ENCODE peak calls at places on chromosomes 1 and 21, in eight cellular contexts. S is sigmoid colon, R is A549, O is K562, W is ovary, K is IMR-90, C is body of pancreas, X is thyroid gland. J is an unnamed sample.

GRCh38 chr21:46325073-46325912 is 1.3 kb downstream of the PCNT start:
- DNase-seq in R (peak), O (peak), C (peak), K (peak), S (peak), X (peak), W (peak), J (peak)

GRCh38 chr1:1213153-1213918 is 617 bp downstream of the TNFRSF4 start:
- DNase-seq in K (no peak), S (no peak), O (no peak), X (no peak), R (no peak), C (no peak), W (no peak), J (no peak)

GRCh38 chr1:64685942-64686341 is 58.9 kb upstream of the RAVER2 start:
- DNase-seq in C (no peak), X (no peak), W (no peak), S (no peak), R (no peak), K (no peak), O (no peak), J (no peak)

GRCh38 chr1:156504062-156504813 is 3.7 kb upstream of the MEF2D start:
- DNase-seq in R (no peak), S (no peak), K (peak), W (no peak), C (no peak), O (no peak), X (peak), J (no peak)

GRCh38 chr21:17987328-17987727 is 168.2 kb upstream of the C21orf91 start:
- DNase-seq in S (no peak), C (no peak), X (no peak), O (no peak), K (no peak), R (no peak), W (no peak), J (no peak)

GRCh38 chr1:212515329-212515760 is 82.6 kb downstream of the NENF start:
- DNase-seq in C (no peak), S (no peak), K (no peak), X (no peak), W (no peak), R (no peak), O (no peak), J (no peak)

GRCh38 chr1:72357411-72357810 is 75.1 kb upstream of the NEGR1 start:
- DNase-seq in K (peak), O (no peak), X (no peak), S (no peak), R (no peak), W (no peak), C (no peak), J (no peak)

GRCh38 chr21:28421716-28422480 is 570.8 kb downstream of the LTN1 start:
- DNase-seq in O (no peak), W (no peak), R (no peak), K (peak), X (no peak), C (no peak), S (no peak), J (no peak)

GRCh38 chr1:22352896-22353295 is 98.8 kb upstream of the ZBTB40 start:
- DNase-seq in R (no peak), C (no peak), W (no peak), O (no peak), K (no peak), X (no peak), S (no peak), J (no peak)

GRCh38 chr1:200556005-200556404 is 64.5 kb downstream of the KIF14 start:
- DNase-seq in R (no peak), K (peak), W (no peak), X (no peak), C (no peak), O (no peak), S (no peak), J (no peak)

GRCh38 chr1:219573158-219573557 is 39.7 kb downstream of the ZC3H11B start:
- DNase-seq in O (no peak), X (no peak), K (no peak), C (no peak), S (no peak), R (no peak), W (no peak), J (no peak)

GRCh38 chr1:56502700-56503245 is 76.6 kb downstream of the PLPP3 start:
- DNase-seq in O (peak), S (no peak), R (no peak), K (peak), W (no peak), X (no peak), C (no peak), J (no peak)

GRCh38 chr21:44985441-44986401 is 45.9 kb downstream of the SLX9 start:
- DNase-seq in W (no peak), R (no peak), O (no peak), X (no peak), S (peak), K (no peak), C (peak), J (no peak)

GRCh38 chr1:56146449-56146848 is 432.9 kb downstream of the PLPP3 start:
- DNase-seq in R (no peak), X (peak), O (no peak), C (no peak), W (no peak), S (peak), K (peak), J (no peak)

GRCh38 chr1:201766117-201766863 is 62.7 kb upstream of the IPO9 start:
- DNase-seq in K (peak), O (no peak), R (no peak), S (no peak), W (peak), C (no peak), X (no peak), J (peak)

GRCh38 chr21:22961248-22961647 is 1963.0 kb downstream of the NCAM2 start:
- DNase-seq in O (no peak), C (no peak), K (no peak), R (no peak), S (no peak), W (no peak), X (no peak), J (no peak)

GRCh38 chr1:170660281-170660713 is 3.6 kb upstream of the PRRX1 start:
- DNase-seq in K (no peak), O (no peak), R (no peak), S (no peak), X (no peak), W (no peak), C (no peak), J (no peak)

GRCh38 chr21:35697321-35697808 is 363.0 kb downstream of the SETD4 start:
- DNase-seq in W (peak), C (peak), K (peak), S (peak), R (no peak), O (no peak), X (peak), J (no peak)

GRCh38 chr1:222814536-222815366 is at the start of gene DISP1:
- DNase-seq in R (peak), O (peak), W (peak), K (peak), C (peak), X (peak), S (peak), J (peak)

GRCh38 chr1:75745276-75745675 is 20.8 kb downstream of the ACADM start:
- DNase-seq in K (no peak), C (no peak), S (no peak), O (no peak), X (no peak), R (no peak), W (no peak), J (no peak)

GRCh38 chr1:229643996-229644748 is 18.1 kb downstream of the URB2 start:
- DNase-seq in O (no peak), S (no peak), W (no peak), C (no peak), K (no peak), X (no peak), R (no peak), J (no peak)

GRCh38 chr1:207034998-207035397 is 2.4 kb upstream of the C1orf116 start:
- DNase-seq in C (no peak), W (no peak), R (no peak), O (no peak), X (no peak), K (peak), S (no peak), J (peak)

GRCh38 chr1:31584869-31585735 is 8.8 kb downstream of the TINAGL1 start:
- DNase-seq in R (no peak), C (no peak), K (no peak), X (no peak), S (no peak), O (no peak), W (no peak), J (no peak)

DNA sequence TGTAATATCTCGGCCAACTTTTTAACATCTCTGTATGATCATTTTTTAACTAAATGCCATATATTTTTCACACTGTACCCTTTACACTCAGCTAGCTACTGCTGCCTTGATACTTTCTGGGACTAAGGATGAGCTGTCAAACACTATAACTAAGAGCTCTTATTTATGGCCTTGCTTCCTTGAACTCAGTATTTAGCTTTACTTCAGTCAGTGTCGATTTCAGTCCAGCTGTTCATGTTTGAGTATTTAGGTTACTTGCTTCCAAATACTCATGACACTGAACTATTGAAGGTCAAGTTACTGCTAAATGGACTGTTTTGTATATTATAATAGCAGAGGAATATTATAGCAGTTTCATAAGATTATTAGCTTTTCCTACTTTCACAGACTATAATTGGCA is 25.9 kb upstream of the USP25 start:
- DNase-seq in R (no peak), W (no peak), K (no peak), X (no peak), S (no peak), C (no peak), O (no peak), J (no peak)
- TF ChIP-seq POLR2A in R (no peak), W (no peak), K (no peak), X (no peak), S (no peak), C (no peak), O (no peak), J (no peak)

DNA sequence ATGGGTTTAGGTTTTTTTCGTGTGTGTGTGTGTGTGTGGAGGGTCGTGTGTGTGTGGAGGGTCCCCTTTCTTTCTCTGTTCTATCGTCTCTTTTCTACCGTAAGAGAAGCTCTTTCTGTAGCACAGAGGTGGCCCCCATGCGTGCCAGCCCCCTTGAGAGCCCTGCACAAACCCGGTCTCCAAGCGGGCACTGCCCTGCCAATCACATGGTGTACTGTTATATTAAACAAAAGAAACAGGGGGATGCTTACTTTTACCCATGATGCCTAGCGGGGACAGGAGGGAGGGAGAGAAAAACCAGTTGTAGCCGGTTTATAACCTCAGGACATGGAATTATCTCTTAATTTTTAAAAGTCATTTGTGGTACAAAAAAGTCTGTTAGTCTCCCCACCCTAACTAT is 41.0 kb downstream of the GATAD2B start:
- DNase-seq in C (no peak), X (no peak), W (peak), O (no peak), S (no peak), K (peak), R (no peak), J (no peak)
- TF ChIP-seq POLR2A in C (no peak), X (no peak), W (no peak), O (no peak), S (no peak), K (no peak), R (no peak), J (no peak)

GRCh38 chr1:235504122-235504493 is at the start of gene B3GALNT2:
- DNase-seq in K (no peak), O (no peak), X (no peak), S (no peak), R (peak), W (no peak), C (no peak), J (no peak)
- TF ChIP-seq POLR2A in K (no peak), O (peak), X (peak), S (peak), R (peak), W (peak), C (peak), J (peak)

GRCh38 chr1:15526021-15526489 is 593 bp upstream of the DNAJC16 start:
- DNase-seq in W (peak), K (no peak), O (no peak), S (no peak), X (peak), C (no peak), R (no peak), J (no peak)

GRCh38 chr1:15523922-15524282 is at the start of gene CASP9:
- DNase-seq in W (no peak), X (no peak), R (peak), C (no peak), K (peak), O (no peak), S (no peak), J (peak)

GRCh38 chr1:15526490-15527339 is at the start of gene DNAJC16:
- DNase-seq in S (peak), O (peak), K (peak), C (peak), W (peak), X (peak), R (peak), J (peak)

GRCh38 chr1:15524283-15525042 is 448 bp upstream of the CASP9 start:
- DNase-seq in O (peak), K (peak), X (peak), W (peak), R (peak), C (peak), S (peak), J (peak)

DNA sequence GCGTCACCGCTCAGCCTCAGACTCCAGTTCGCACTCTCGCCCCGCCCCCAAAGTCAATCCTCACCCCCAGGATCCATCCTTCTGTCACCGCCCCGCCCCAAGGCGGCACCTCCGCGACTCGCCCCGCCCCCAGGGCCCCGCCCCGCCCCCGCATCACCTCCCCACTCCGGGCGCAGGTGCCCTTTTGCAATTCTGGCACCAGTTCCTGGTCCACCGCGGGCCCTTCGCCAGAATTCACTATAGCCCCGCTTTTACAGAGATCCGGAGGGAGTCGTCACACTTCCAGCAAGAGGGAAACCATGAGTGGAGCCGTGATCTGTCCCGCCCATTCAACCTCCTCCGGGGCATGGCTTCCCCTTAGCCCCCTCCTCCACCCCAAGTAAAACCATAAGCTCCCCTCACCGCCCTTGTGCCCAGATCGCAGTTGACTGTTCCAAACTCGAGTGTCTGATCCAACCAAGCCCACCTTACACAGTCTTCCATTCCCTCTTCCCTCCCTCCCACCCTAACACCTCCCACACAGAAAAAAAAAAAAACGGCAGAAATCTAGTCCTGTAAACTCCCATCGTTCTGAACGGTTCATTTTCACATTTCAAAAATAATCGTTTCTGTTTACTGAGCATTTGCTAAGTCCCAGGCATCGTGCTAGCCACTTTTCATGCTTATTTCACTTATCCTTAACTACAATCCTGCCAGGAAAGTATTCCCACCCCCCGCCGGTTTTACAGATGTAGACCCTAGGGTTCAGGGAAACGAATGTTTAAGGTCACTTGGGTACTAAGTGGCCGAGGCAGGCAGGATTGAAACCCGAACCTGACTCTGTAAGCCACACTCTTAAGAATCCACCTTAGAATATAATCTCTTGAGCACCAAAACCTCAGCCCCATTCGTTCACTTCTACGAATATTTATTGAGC is 1.3 kb upstream of the CASP9 start:
- DNase-seq in X (peak), W (peak), C (no peak), O (peak), R (peak), S (peak), K (no peak), J (peak)
- TF ChIP-seq POLR2A in X (peak), W (peak), C (peak), O (no peak), R (no peak), S (peak), K (no peak), J (no peak)

J was measured in H54.